ENCODE peak calls at places on chromosomes 7 and 10, in six cellular contexts. One of them, this sample, is unnamed.

GRCh38 chr7:24438232-24438631 is 135.0 kb upstream of the PALS2 start:
- DNase-seq in Calu3: no peak
- DNase-seq in foreskin fibroblast: no peak
- DNase-seq in IMR-90: no peak
- DNase-seq in keratinocyte: no peak
- DNase-seq in fibroblast of lung: no peak
- DNase-seq in this sample: no peak

GRCh38 chr10:128916339-128916738 is 550.7 kb upstream of the MGMT start:
- DNase-seq in Calu3: no peak
- DNase-seq in IMR-90: no peak
- DNase-seq in foreskin fibroblast: no peak
- DNase-seq in keratinocyte: no peak
- DNase-seq in fibroblast of lung: no peak
- DNase-seq in this sample: no peak

GRCh38 chr10:119205926-119206602 is 1.3 kb upstream of the GRK5 start:
- DNase-seq in fibroblast of lung: peak
- DNase-seq in foreskin fibroblast: peak
- DNase-seq in keratinocyte: no peak
- DNase-seq in Calu3: peak
- DNase-seq in IMR-90: no peak
- DNase-seq in this sample: no peak

GRCh38 chr7:5525271-5526189 is 101.9 kb upstream of the TNRC18 start:
- DNase-seq in Calu3: peak
- DNase-seq in foreskin fibroblast: peak
- DNase-seq in fibroblast of lung: peak
- DNase-seq in keratinocyte: no peak
- DNase-seq in IMR-90: peak
- DNase-seq in this sample: no peak

GRCh38 chr7:158568974-158569857 is 18.4 kb downstream of the PTPRN2 start:
- DNase-seq in keratinocyte: no peak
- DNase-seq in Calu3: no peak
- DNase-seq in foreskin fibroblast: no peak
- DNase-seq in IMR-90: no peak
- DNase-seq in fibroblast of lung: no peak
- DNase-seq in this sample: no peak

GRCh38 chr7:111027396-111027795 is 63.5 kb upstream of the LRRN3 start:
- DNase-seq in IMR-90: no peak
- DNase-seq in fibroblast of lung: no peak
- DNase-seq in Calu3: no peak
- DNase-seq in keratinocyte: no peak
- DNase-seq in foreskin fibroblast: no peak
- DNase-seq in this sample: no peak

GRCh38 chr10:44993226-44993921 is 7.3 kb upstream of the ZNF22 start:
- DNase-seq in Calu3: no peak
- DNase-seq in keratinocyte: no peak
- DNase-seq in fibroblast of lung: no peak
- DNase-seq in IMR-90: no peak
- DNase-seq in foreskin fibroblast: no peak
- DNase-seq in this sample: peak

GRCh38 chr7:33686001-33686591 is 219.2 kb upstream of the BMPER start:
- DNase-seq in foreskin fibroblast: no peak
- DNase-seq in Calu3: no peak
- DNase-seq in keratinocyte: no peak
- DNase-seq in IMR-90: no peak
- DNase-seq in fibroblast of lung: no peak
- DNase-seq in this sample: no peak

GRCh38 chr10:133199992-133200611 is 29.9 kb upstream of the UTF1 start:
- DNase-seq in keratinocyte: no peak
- DNase-seq in IMR-90: no peak
- DNase-seq in foreskin fibroblast: no peak
- DNase-seq in fibroblast of lung: no peak
- DNase-seq in Calu3: no peak
- DNase-seq in this sample: no peak

GRCh38 chr10:47353351-47353750 is 5.2 kb downstream of the RBP3 start:
- DNase-seq in Calu3: no peak
- DNase-seq in keratinocyte: no peak
- DNase-seq in foreskin fibroblast: no peak
- DNase-seq in fibroblast of lung: no peak
- DNase-seq in IMR-90: no peak
- DNase-seq in this sample: no peak

GRCh38 chr10:68560916-68561691 is 967 bp downstream of the TET1 start:
- DNase-seq in fibroblast of lung: peak
- DNase-seq in IMR-90: peak
- DNase-seq in foreskin fibroblast: peak
- DNase-seq in Calu3: no peak
- DNase-seq in keratinocyte: no peak
- DNase-seq in this sample: no peak

GRCh38 chr7:51009716-51010496 is 227.2 kb upstream of the GRB10 start:
- DNase-seq in foreskin fibroblast: peak
- DNase-seq in keratinocyte: no peak
- DNase-seq in fibroblast of lung: peak
- DNase-seq in Calu3: no peak
- DNase-seq in IMR-90: peak
- DNase-seq in this sample: peak

GRCh38 chr10:93352638-93353383 is 129.3 kb downstream of the MYOF start:
- DNase-seq in keratinocyte: no peak
- DNase-seq in Calu3: no peak
- DNase-seq in fibroblast of lung: peak
- DNase-seq in IMR-90: peak
- DNase-seq in foreskin fibroblast: peak
- DNase-seq in this sample: no peak

GRCh38 chr10:99787782-99788181 is 5.3 kb downstream of the ABCC2 start:
- DNase-seq in Calu3: no peak
- DNase-seq in fibroblast of lung: no peak
- DNase-seq in IMR-90: no peak
- DNase-seq in foreskin fibroblast: no peak
- DNase-seq in keratinocyte: no peak
- DNase-seq in this sample: no peak

GRCh38 chr7:103951311-103951710 is 38.1 kb downstream of the RELN start:
- DNase-seq in IMR-90: no peak
- DNase-seq in keratinocyte: no peak
- DNase-seq in Calu3: no peak
- DNase-seq in fibroblast of lung: no peak
- DNase-seq in foreskin fibroblast: no peak
- DNase-seq in this sample: no peak

GRCh38 chr7:88344956-88345832 is 38.5 kb upstream of the STEAP4 start:
- DNase-seq in keratinocyte: no peak
- DNase-seq in Calu3: peak
- DNase-seq in foreskin fibroblast: peak
- DNase-seq in fibroblast of lung: peak
- DNase-seq in IMR-90: no peak
- DNase-seq in this sample: no peak
- TF ChIP-seq CTCF in keratinocyte: peak
- TF ChIP-seq CTCF in Calu3: peak
- TF ChIP-seq CTCF in foreskin fibroblast: peak
- TF ChIP-seq CTCF in fibroblast of lung: peak
- TF ChIP-seq CTCF in IMR-90: peak
- TF ChIP-seq CTCF in this sample: peak

GRCh38 chr7:40483630-40484029 is 348.8 kb downstream of the SUGCT start:
- DNase-seq in Calu3: no peak
- DNase-seq in foreskin fibroblast: peak
- DNase-seq in IMR-90: no peak
- DNase-seq in fibroblast of lung: no peak
- DNase-seq in keratinocyte: no peak
- DNase-seq in this sample: no peak
- TF ChIP-seq CTCF in Calu3: no peak
- TF ChIP-seq CTCF in foreskin fibroblast: peak
- TF ChIP-seq CTCF in IMR-90: peak
- TF ChIP-seq CTCF in fibroblast of lung: peak
- TF ChIP-seq CTCF in keratinocyte: no peak
- TF ChIP-seq CTCF in this sample: no peak

DNA sequence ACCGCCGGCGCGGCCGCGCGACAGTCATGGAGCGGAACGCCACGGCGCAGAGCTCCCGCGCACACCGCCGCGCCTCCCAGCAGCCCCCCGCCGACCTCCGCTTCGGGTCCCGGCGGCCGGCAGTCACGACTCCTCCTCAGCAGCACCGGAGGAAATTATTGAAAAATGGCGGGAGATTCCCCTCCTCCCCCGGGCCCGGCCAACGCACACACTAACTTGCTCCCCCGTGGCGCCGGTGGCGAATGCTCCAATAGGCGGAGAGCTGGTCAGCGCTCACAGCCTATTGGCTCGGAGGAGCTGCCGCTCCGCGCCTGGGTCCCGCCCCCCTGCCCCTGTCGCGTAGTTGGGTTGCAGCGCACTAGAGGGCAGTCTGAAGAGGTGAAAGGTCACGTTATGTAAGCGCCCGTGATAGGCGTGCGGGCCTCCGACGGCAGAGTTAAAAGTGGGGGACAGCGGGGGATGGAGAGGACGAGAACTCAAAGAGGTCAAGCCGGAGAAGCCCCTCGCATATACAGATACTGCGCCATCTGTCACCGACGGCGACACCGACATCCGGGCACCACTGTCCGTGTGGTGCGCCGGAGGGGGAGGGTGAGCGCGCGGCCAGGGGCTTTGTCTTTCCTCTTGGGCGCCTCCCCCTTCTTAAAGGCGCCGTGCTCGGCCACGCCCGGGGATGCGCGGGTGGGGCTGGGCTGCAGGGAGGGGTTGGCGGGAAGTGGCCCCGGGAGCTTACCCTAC is at the start of gene BAZ1B:
- DNase-seq in foreskin fibroblast: peak
- DNase-seq in Calu3: peak
- DNase-seq in IMR-90: peak
- DNase-seq in fibroblast of lung: peak
- DNase-seq in keratinocyte: peak
- DNase-seq in this sample: peak
- TF ChIP-seq CTCF in foreskin fibroblast: no peak
- TF ChIP-seq CTCF in Calu3: no peak
- TF ChIP-seq CTCF in IMR-90: no peak
- TF ChIP-seq CTCF in fibroblast of lung: no peak
- TF ChIP-seq CTCF in keratinocyte: peak
- TF ChIP-seq CTCF in this sample: peak

GRCh38 chr7:26629696-26630095 is 234.7 kb downstream of the SKAP2 start:
- DNase-seq in fibroblast of lung: no peak
- DNase-seq in IMR-90: no peak
- DNase-seq in Calu3: no peak
- DNase-seq in foreskin fibroblast: no peak
- DNase-seq in keratinocyte: no peak
- DNase-seq in this sample: no peak
- TF ChIP-seq CTCF in fibroblast of lung: no peak
- TF ChIP-seq CTCF in IMR-90: no peak
- TF ChIP-seq CTCF in Calu3: no peak
- TF ChIP-seq CTCF in foreskin fibroblast: no peak
- TF ChIP-seq CTCF in keratinocyte: no peak
- TF ChIP-seq CTCF in this sample: no peak

DNA sequence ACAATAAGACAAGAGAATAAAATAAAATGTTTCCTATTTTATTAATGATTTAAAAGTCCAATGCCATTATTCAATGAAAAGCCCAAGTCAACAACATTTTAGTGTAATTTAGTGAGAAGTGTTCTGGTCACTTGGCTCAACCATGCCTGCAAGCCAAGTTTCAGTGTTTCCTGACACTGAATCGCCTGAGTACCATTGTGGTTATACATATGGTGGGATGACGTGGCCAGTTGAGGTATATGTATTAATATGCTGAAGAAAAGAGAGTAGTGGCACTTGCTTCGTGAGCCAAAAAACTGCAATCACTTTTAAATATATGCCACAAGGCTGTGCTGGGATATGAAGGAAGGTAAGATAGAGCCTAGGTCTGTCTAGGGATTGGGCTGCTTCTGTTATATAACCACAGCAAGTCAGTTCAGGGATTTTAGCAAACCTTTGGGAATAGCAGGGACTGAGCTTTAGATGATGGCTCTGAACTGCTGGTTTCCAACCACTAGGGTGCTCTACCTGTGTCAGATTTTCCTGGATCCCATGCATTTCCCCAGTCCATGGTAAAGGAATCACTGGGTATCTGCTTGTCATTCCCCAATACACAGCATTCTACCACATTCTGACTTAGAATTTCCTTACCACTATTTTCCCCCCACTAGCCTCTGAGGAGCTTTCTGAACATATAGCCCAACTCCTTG is 214.0 kb upstream of the PRPS1L1 start:
- DNase-seq in fibroblast of lung: no peak
- DNase-seq in keratinocyte: no peak
- DNase-seq in foreskin fibroblast: no peak
- DNase-seq in Calu3: no peak
- DNase-seq in IMR-90: no peak
- DNase-seq in this sample: no peak
- TF ChIP-seq CTCF in fibroblast of lung: no peak
- TF ChIP-seq CTCF in keratinocyte: peak
- TF ChIP-seq CTCF in foreskin fibroblast: no peak
- TF ChIP-seq CTCF in Calu3: no peak
- TF ChIP-seq CTCF in IMR-90: no peak
- TF ChIP-seq CTCF in this sample: no peak

DNA sequence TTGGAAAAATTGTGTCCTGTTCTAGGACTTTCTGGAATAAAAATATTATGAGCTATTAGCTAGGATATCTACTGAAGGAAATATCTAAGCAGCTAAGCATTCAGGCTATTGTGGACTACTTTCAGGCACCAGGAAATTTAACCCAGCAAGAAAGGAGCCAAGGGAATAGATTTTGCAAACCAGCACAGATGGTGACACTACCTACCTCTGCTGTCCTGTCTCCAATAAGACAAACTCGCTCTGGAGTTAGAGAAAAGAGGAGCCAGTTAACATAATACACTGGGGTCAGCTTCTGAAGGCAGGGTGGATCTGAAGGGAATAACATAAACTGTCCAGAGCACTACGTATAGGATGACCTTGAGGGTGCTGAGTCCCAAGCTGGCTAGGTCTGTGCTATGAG is 223.7 kb upstream of the PRSS58 start:
- DNase-seq in Calu3: no peak
- DNase-seq in keratinocyte: no peak
- DNase-seq in IMR-90: peak
- DNase-seq in fibroblast of lung: no peak
- DNase-seq in foreskin fibroblast: peak
- DNase-seq in this sample: no peak
- TF ChIP-seq CTCF in Calu3: no peak
- TF ChIP-seq CTCF in keratinocyte: peak
- TF ChIP-seq CTCF in IMR-90: peak
- TF ChIP-seq CTCF in fibroblast of lung: peak
- TF ChIP-seq CTCF in foreskin fibroblast: peak
- TF ChIP-seq CTCF in this sample: peak